ENCODE peak calls at places on chromosomes 2 and 18, in eight cellular contexts. I is Calu3; D is HCT116; X is T-helper 2 cell; B is stimulated activated CD4-positive, alpha-beta T cell treated with anti-CD3 and anti-CD28 coated beads, Interleukin-12 subunit alpha, Interleukin-12 subunit beta, amount 100 ng/mL, for 4 hours; R is stimulated activated naive CD8-positive, alpha-beta T cell treated with anti-CD3 and anti-CD28 coated beads, Interleukin-15, Interleukin-2, amounts not matched to agents 100 U/mL and 50 U/mL, for 24 hours; E is ovary; F is NCI-H2081. V is an unnamed sample.

GRCh38 chr2:174632847-174633620 is 35.4 kb upstream of the WIPF1 start:
- DNase-seq in I (no peak), D (no peak), X (no peak), B (no peak), R (peak), E (no peak), F (no peak), V (peak)

GRCh38 chr2:23404426-23404825 is 19.4 kb downstream of the KLHL29 start:
- DNase-seq in I (peak), D (no peak), X (no peak), B (no peak), R (no peak), E (peak), F (peak), V (peak)

GRCh38 chr2:71423817-71424420 is 29.4 kb upstream of the DYSF start:
- DNase-seq in I (no peak), D (no peak), X (no peak), B (no peak), R (no peak), E (no peak), F (no peak), V (no peak)

GRCh38 chr2:70921839-70922590 is 13.7 kb upstream of the ATP6V1B1 start:
- DNase-seq in I (no peak), D (no peak), X (no peak), B (no peak), R (no peak), E (no peak), F (no peak), V (no peak)

GRCh38 chr2:25521665-25522387 is 151.6 kb downstream of the DTNB start:
- DNase-seq in I (peak), D (peak), X (no peak), B (no peak), R (peak), E (no peak), F (peak), V (peak)

GRCh38 chr18:79770501-79770815 is 27.3 kb upstream of the KCNG2 start:
- DNase-seq in I (no peak), D (no peak), X (no peak), B (no peak), R (no peak), E (no peak), F (no peak), V (no peak)

GRCh38 chr18:45820144-45820745 is 5.2 kb upstream of the SIGLEC15 start:
- DNase-seq in I (no peak), D (no peak), X (no peak), B (no peak), R (no peak), E (no peak), F (no peak), V (no peak)

GRCh38 chr2:5921081-5921642 is 229.0 kb downstream of the SOX11 start:
- DNase-seq in I (no peak), D (no peak), X (no peak), B (no peak), R (no peak), E (no peak), F (no peak), V (peak)

GRCh38 chr2:235021752-235022151 is 69.9 kb downstream of the SH3BP4 start:
- DNase-seq in I (no peak), D (no peak), X (no peak), B (no peak), R (no peak), E (no peak), F (no peak), V (no peak)

V was measured in small intestine.